ENCODE peak calls at places on chromosomes 4 and X, in six cellular contexts. M, T, N, J, F and P are unnamed samples.

GRCh38 chrX:2823795-2824386 is 4.8 kb upstream of the GYG2 start:
- DNase-seq in T (no peak), F (no peak), N (no peak), M (no peak), J (no peak), P (no peak)

GRCh38 chr4:81504685-81505598 is 33.2 kb upstream of the RASGEF1B start:
- DNase-seq in M (peak; percentile 74), F (no peak), T (peak; percentile 65), N (no peak), J (no peak), P (no peak)

GRCh38 chr4:97106161-97106560 is 1037.1 kb downstream of the STPG2 start:
- DNase-seq in J (no peak), F (no peak), T (no peak), N (no peak), M (no peak), P (peak; percentile 64)

GRCh38 chr4:57318694-57319093 is 208.5 kb upstream of the IGFBP7 start:
- DNase-seq in M (no peak), T (no peak), N (no peak), F (no peak), J (no peak), P (no peak)

GRCh38 chrX:153638436-153639176 is 8.4 kb upstream of the DUSP9 start:
- DNase-seq in N (no peak), M (no peak), T (no peak), J (peak; percentile 48), F (no peak), P (no peak)

GRCh38 chr4:110639207-110640092 is 16.6 kb upstream of the PITX2 start:
- DNase-seq in N (peak; percentile 62), T (no peak), J (no peak), F (no peak), M (no peak), P (no peak)

GRCh38 chrX:57156397-57157049 is 19.3 kb upstream of the SPIN2A start:
- DNase-seq in M (no peak), N (peak; percentile 28), J (peak; percentile 35), T (no peak), F (peak; percentile 12), P (peak; percentile 31)

GRCh38 chrX:135556055-135556454 is 35.6 kb downstream of the INTS6L start:
- DNase-seq in J (no peak), M (no peak), N (no peak), F (no peak), T (no peak), P (no peak)

GRCh38 chr4:158169931-158170690 is 2.7 kb downstream of the GASK1B start:
- DNase-seq in F (no peak), J (peak; percentile 42), M (no peak), T (no peak), N (no peak), P (no peak)

GRCh38 chrX:121570072-121570841 is 522.8 kb downstream of the GLUD2 start:
- DNase-seq in N (peak; percentile 40), T (no peak), F (no peak), J (no peak), M (no peak), P (no peak)

GRCh38 chrX:119063428-119063827 is 9.4 kb upstream of the CT47C1 start:
- DNase-seq in J (no peak), N (no peak), T (no peak), M (no peak), F (no peak), P (no peak)

GRCh38 chr4:148831945-148832344 is 389.7 kb upstream of the NR3C2 start:
- DNase-seq in N (peak; percentile 50), M (no peak), F (no peak), J (no peak), T (no peak), P (no peak)

GRCh38 chr4:84952004-84952403 is 14.5 kb downstream of the WDFY3 start:
- DNase-seq in J (no peak), N (peak; percentile 93), F (no peak), M (no peak), T (no peak), P (no peak)

GRCh38 chrX:154717824-154718223 is 33.1 kb downstream of the GAB3 start:
- DNase-seq in F (no peak), M (no peak), J (peak; percentile 9), T (no peak), N (peak; percentile 44), P (no peak)

GRCh38 chr4:740656-741282 is 35.1 kb downstream of the PCGF3 start:
- DNase-seq in N (peak; percentile 82), M (no peak), T (no peak), J (no peak), F (no peak), P (no peak)

GRCh38 chr4:140756292-140757219 is at the start of gene TBC1D9:
- DNase-seq in N (peak; percentile 71), M (peak; percentile 61), T (peak; percentile 78), F (peak; percentile 81), J (peak; percentile 89), P (peak; percentile 72)

GRCh38 chrX:119757979-119758681 is at the start of gene SOWAHD:
- DNase-seq in J (peak; percentile 37), N (no peak), F (no peak), M (peak; percentile 33), T (peak; percentile 38), P (no peak)

GRCh38 chrX:153827903-153828302 is 2.4 kb downstream of the PDZD4 start:
- DNase-seq in N (no peak), F (no peak), T (no peak), J (no peak), M (no peak), P (no peak)

GRCh38 chrX:129724767-129725166 is 14.0 kb upstream of the XPNPEP2 start:
- DNase-seq in N (no peak), T (no peak), M (no peak), J (no peak), F (no peak), P (no peak)

GRCh38 chr4:174522183-174523002 is at the start of gene HPGD:
- DNase-seq in J (peak; percentile 9), N (peak; percentile 8), F (no peak), M (peak; percentile 38), T (peak; percentile 37), P (no peak)

GRCh38 chr4:26020896-26021295 is 106.9 kb downstream of the SMIM20 start:
- DNase-seq in M (no peak), T (no peak), J (no peak), N (peak; percentile 92), F (no peak), P (no peak)

GRCh38 chr4:13988347-13989265 is 361.1 kb upstream of the BOD1L1 start:
- DNase-seq in F (no peak), T (peak; percentile 28), M (peak; percentile 35), J (no peak), N (peak; percentile 99), P (peak; percentile 13)

GRCh38 chrX:115625577-115626301 is 64.8 kb downstream of the PLS3 start:
- DNase-seq in J (no peak), M (no peak), T (no peak), N (peak; percentile 68), F (no peak), P (no peak)

GRCh38 chr4:82138376-82138775 is 235.4 kb downstream of the HNRNPD start:
- DNase-seq in N (no peak), J (no peak), M (no peak), F (no peak), T (no peak), P (no peak)

GRCh38 chr4:20464381-20464780 is 212.7 kb downstream of the SLIT2 start:
- DNase-seq in M (peak; percentile 34), T (no peak), N (peak; percentile 92), F (no peak), J (no peak), P (no peak)

GRCh38 chr4:164734476-164734875 is 19.5 kb upstream of the SMIM31 start:
- DNase-seq in F (no peak), J (no peak), N (no peak), M (no peak), T (no peak), P (no peak)

GRCh38 chr4:87025023-87025613 is 90.3 kb downstream of the AFF1 start:
- DNase-seq in N (no peak), F (no peak), M (no peak), T (no peak), J (no peak), P (no peak)

GRCh38 chrX:41265615-41266014 is 68.3 kb upstream of the DDX3X start:
- DNase-seq in M (peak; percentile 30), T (no peak), N (peak; percentile 30), F (no peak), J (no peak), P (no peak)